ENCODE peak calls at places on chromosomes 16 and 17, in eight cellular contexts. E is AG09309, M is HFF-Myc, K is HEK293T, Z is left ventricle myocardium superior, Q is tibial nerve, C is left lung, V is type B pancreatic cell. T is an unnamed sample.

GRCh38 chr17:48215583-48216139 is 108.1 kb downstream of the SNX11 start:
- DNase-seq in Q (no peak), V (no peak), K (peak; percentile 75), M (no peak), E (no peak), C (no peak), Z (no peak), T (no peak)

GRCh38 chr16:53821487-53821886 is 117.5 kb downstream of the FTO start:
- DNase-seq in Z (no peak), K (no peak), M (no peak), E (no peak), V (no peak), C (no peak), Q (no peak), T (peak; percentile 78)

GRCh38 chr17:5661486-5662125 is 77.3 kb upstream of the NLRP1 start:
- DNase-seq in M (no peak), Q (no peak), K (no peak), V (no peak), E (no peak), C (no peak), Z (no peak), T (no peak)

GRCh38 chr16:86508028-86508946 is 2.0 kb upstream of the FOXF1 start:
- DNase-seq in K (no peak), Q (no peak), V (no peak), C (no peak), E (no peak), Z (no peak), M (no peak), T (no peak)

GRCh38 chr17:60330731-60331130 is 61.2 kb downstream of the USP32 start:
- DNase-seq in Z (no peak), M (no peak), K (no peak), E (no peak), C (no peak), V (no peak), Q (no peak), T (peak; percentile 24)

GRCh38 chr16:20844588-20844987 is 38.3 kb downstream of the REXO5 start:
- DNase-seq in Z (no peak), K (no peak), E (no peak), C (no peak), V (no peak), M (no peak), Q (no peak), T (no peak)

GRCh38 chr17:77831497-77832179 is 126.9 kb upstream of the TNRC6C start:
- DNase-seq in E (no peak), M (peak; percentile 39), K (no peak), C (no peak), Q (no peak), Z (peak; percentile 32), V (no peak), T (peak; percentile 84)

GRCh38 chr16:11848842-11849241 is 2.5 kb downstream of the RSL1D1 start:
- DNase-seq in C (no peak), E (no peak), M (no peak), Z (no peak), Q (no peak), K (no peak), V (no peak), T (peak; percentile 28)

GRCh38 chr16:65339062-65339461 is 217.2 kb upstream of the CDH11 start:
- DNase-seq in V (no peak), M (no peak), Q (no peak), Z (no peak), C (no peak), E (no peak), K (no peak), T (no peak)